ENCODE peak calls at places on chromosome 13, in ten cellular contexts. C is GF-D8; S is activated naive CD4-positive, alpha-beta T cell treated with anti-CD3 and anti-CD28 coated beads for 36 hours; O is GM23338; G is HTR-8/SVneo; K is activated T-cell treated with anti-CD3 and anti-CD28 coated beads, Interleukin-2, amount 50 U/mL, for 72 hours; U is HFFc6; D is non-pigmented ciliary epithelial cell; R is NCI-H1930; M is AG09309. Y is an unnamed sample.

GRCh38 chr13:102846261-102847015 is 606 bp downstream of the ERCC5 start:
- DNase-seq in C (peak), S (peak), O (peak), G (no peak), K (peak), U (peak), D (no peak), R (peak), M (no peak), Y (peak)

GRCh38 chr13:73162912-73163911 is 104.4 kb downstream of the KLF5 start:
- DNase-seq in C (no peak), S (no peak), O (no peak), G (no peak), K (no peak), U (no peak), D (no peak), R (no peak), M (no peak), Y (no peak)

GRCh38 chr13:40340368-40341085 is 325.9 kb downstream of the FOXO1 start:
- DNase-seq in C (no peak), S (no peak), O (no peak), G (peak), K (no peak), U (no peak), D (no peak), R (no peak), M (no peak), Y (no peak)

GRCh38 chr13:40318366-40318765 is 348.1 kb downstream of the FOXO1 start:
- DNase-seq in C (no peak), S (peak), O (no peak), G (no peak), K (no peak), U (no peak), D (no peak), R (no peak), M (no peak), Y (peak)

GRCh38 chr13:37479901-37480300 is 118.7 kb downstream of the POSTN start:
- DNase-seq in C (no peak), S (no peak), O (no peak), G (no peak), K (no peak), U (no peak), D (no peak), R (no peak), M (no peak), Y (no peak)

GRCh38 chr13:79571147-79571546 is 90.2 kb downstream of the NDFIP2 start:
- DNase-seq in C (no peak), S (no peak), O (no peak), G (no peak), K (no peak), U (no peak), D (no peak), R (no peak), M (no peak), Y (no peak)

GRCh38 chr13:67230774-67231480 is 791 bp upstream of the PCDH9 start:
- DNase-seq in C (no peak), S (peak), O (peak), G (peak), K (peak), U (peak), D (no peak), R (peak), M (no peak), Y (peak)

GRCh38 chr13:73366241-73366640 is 307.4 kb downstream of the KLF5 start:
- DNase-seq in C (no peak), S (no peak), O (no peak), G (no peak), K (no peak), U (no peak), D (no peak), R (no peak), M (no peak), Y (no peak)

GRCh38 chr13:109760951-109761350 is 25.4 kb downstream of the IRS2 start:
- DNase-seq in C (no peak), S (no peak), O (no peak), G (no peak), K (no peak), U (no peak), D (no peak), R (no peak), M (no peak), Y (no peak)

GRCh38 chr13:41520016-41520698 is 62.8 kb downstream of the RGCC start:
- DNase-seq in C (peak), S (no peak), O (no peak), G (no peak), K (no peak), U (no peak), D (no peak), R (no peak), M (no peak), Y (no peak)

GRCh38 chr13:36999054-36999927 is at the start of gene ALG5:
- DNase-seq in C (peak), S (peak), O (peak), G (peak), K (peak), U (peak), D (no peak), R (peak), M (peak), Y (peak)

GRCh38 chr13:100673831-100674362 is 698 bp downstream of the TMTC4 start:
- DNase-seq in C (peak), S (peak), O (peak), G (peak), K (peak), U (peak), D (peak), R (no peak), M (peak), Y (peak)

GRCh38 chr13:92896842-92897241 is 329.8 kb upstream of the GPC6 start:
- DNase-seq in C (no peak), S (no peak), O (peak), G (peak), K (no peak), U (no peak), D (no peak), R (no peak), M (no peak), Y (peak)

GRCh38 chr13:32650705-32651311 is 64.6 kb downstream of the PDS5B start:
- DNase-seq in C (peak), S (peak), O (peak), G (peak), K (peak), U (peak), D (no peak), R (peak), M (peak), Y (peak)

GRCh38 chr13:94813920-94814500 is 101.7 kb upstream of the SOX21 start:
- DNase-seq in C (no peak), S (no peak), O (no peak), G (no peak), K (no peak), U (no peak), D (no peak), R (no peak), M (no peak), Y (no peak)

GRCh38 chr13:45292176-45292575 is 48.8 kb downstream of the TPT1 start:
- DNase-seq in C (no peak), S (no peak), O (no peak), G (no peak), K (no peak), U (no peak), D (no peak), R (no peak), M (no peak), Y (no peak)

GRCh38 chr13:111597041-111598017 is 276.9 kb downstream of the TEX29 start:
- DNase-seq in C (no peak), S (no peak), O (peak), G (no peak), K (no peak), U (no peak), D (no peak), R (no peak), M (no peak), Y (no peak)

GRCh38 chr13:42807866-42808265 is 26.5 kb downstream of the FAM216B start:
- DNase-seq in C (no peak), S (no peak), O (no peak), G (peak), K (no peak), U (peak), D (no peak), R (no peak), M (no peak), Y (no peak)

GRCh38 chr13:52849727-52850395 is 1.4 kb upstream of the PCDH8 start:
- DNase-seq in C (no peak), S (no peak), O (peak), G (no peak), K (no peak), U (no peak), D (no peak), R (no peak), M (no peak), Y (peak)

GRCh38 chr13:33353210-33353609 is 67.7 kb upstream of the STARD13 start:
- DNase-seq in C (peak), S (no peak), O (no peak), G (no peak), K (no peak), U (no peak), D (no peak), R (no peak), M (no peak), Y (peak)

GRCh38 chr13:111007209-111007608 is 92.3 kb upstream of the ANKRD10 start:
- DNase-seq in C (no peak), S (no peak), O (no peak), G (no peak), K (no peak), U (no peak), D (no peak), R (no peak), M (no peak), Y (no peak)

Y was measured in NCI-H82.